ENCODE peak calls at places on chromosomes 3 and 15, in nine cellular contexts. S, E, L, C, W, O, A, U and N are unnamed samples.

GRCh38 chr15:80031841-80032240 is 27.6 kb upstream of the ZFAND6 start:
- DNase-seq in S (no peak), E (peak), L (no peak), C (no peak), W (no peak), O (peak), A (no peak), U (no peak), N (no peak)

GRCh38 chr3:100245932-100246331 is 14.9 kb upstream of the TBC1D23 start:
- DNase-seq in S (no peak), E (no peak), L (no peak), C (no peak), W (no peak), O (no peak), A (no peak), U (no peak), N (no peak)

GRCh38 chr3:37890522-37890921 is 28.8 kb downstream of the CTDSPL start:
- DNase-seq in S (no peak), E (no peak), L (no peak), C (no peak), W (no peak), O (no peak), A (no peak), U (no peak), N (no peak)

GRCh38 chr3:38265604-38266307 is at the start of gene SLC22A13:
- DNase-seq in S (no peak), E (no peak), L (no peak), C (no peak), W (no peak), O (no peak), A (no peak), U (no peak), N (no peak)

GRCh38 chr15:67820992-67821783 is 4.1 kb upstream of the SKOR1 start:
- DNase-seq in S (peak), E (peak), L (peak), C (peak), W (peak), O (peak), A (peak), U (no peak), N (no peak)

GRCh38 chr15:57920916-57921315 is 144.6 kb downstream of the ALDH1A2 start:
- DNase-seq in S (no peak), E (no peak), L (peak), C (no peak), W (no peak), O (no peak), A (no peak), U (peak), N (no peak)

GRCh38 chr3:13179181-13179580 is 106.0 kb upstream of the IQSEC1 start:
- DNase-seq in S (no peak), E (no peak), L (no peak), C (no peak), W (no peak), O (no peak), A (no peak), U (no peak), N (no peak)

GRCh38 chr15:82663186-82663600 is 16.0 kb upstream of the CPEB1 start:
- DNase-seq in S (peak), E (peak), L (peak), C (no peak), W (peak), O (no peak), A (peak), U (no peak), N (peak)

GRCh38 chr3:77328631-77329030 is 288.7 kb downstream of the ROBO2 start:
- DNase-seq in S (no peak), E (no peak), L (no peak), C (no peak), W (no peak), O (no peak), A (no peak), U (no peak), N (no peak)

GRCh38 chr3:67383379-67383778 is 271.0 kb downstream of the SUCLG2 start:
- DNase-seq in S (no peak), E (no peak), L (no peak), C (no peak), W (peak), O (no peak), A (no peak), U (no peak), N (no peak)

GRCh38 chr3:67381667-67382272 is 272.6 kb downstream of the SUCLG2 start:
- DNase-seq in S (peak), E (peak), L (peak), C (no peak), W (no peak), O (no peak), A (peak), U (peak), N (no peak)

GRCh38 chr3:67377299-67377698 is 277.1 kb downstream of the SUCLG2 start:
- DNase-seq in S (no peak), E (no peak), L (no peak), C (no peak), W (peak), O (no peak), A (no peak), U (peak), N (no peak)

GRCh38 chr3:67382551-67382950 is 271.9 kb downstream of the SUCLG2 start:
- DNase-seq in S (no peak), E (no peak), L (no peak), C (no peak), W (no peak), O (no peak), A (no peak), U (no peak), N (no peak)

GRCh38 chr3:67380118-67380517 is 274.3 kb downstream of the SUCLG2 start:
- DNase-seq in S (no peak), E (no peak), L (no peak), C (no peak), W (no peak), O (no peak), A (no peak), U (no peak), N (no peak)
- TF ChIP-seq CTCF in S (no peak), E (no peak), L (no peak), C (no peak), W (no peak), O (no peak), A (no peak), U (no peak), N (no peak)

GRCh38 chr15:73467758-73468157 is 24.8 kb downstream of the REC114 start:
- DNase-seq in S (no peak), E (no peak), L (no peak), C (no peak), W (no peak), O (no peak), A (no peak), U (no peak), N (no peak)

GRCh38 chr15:73460662-73461061 is 17.7 kb downstream of the REC114 start:
- DNase-seq in S (no peak), E (no peak), L (no peak), C (no peak), W (no peak), O (no peak), A (no peak), U (no peak), N (no peak)

DNA sequence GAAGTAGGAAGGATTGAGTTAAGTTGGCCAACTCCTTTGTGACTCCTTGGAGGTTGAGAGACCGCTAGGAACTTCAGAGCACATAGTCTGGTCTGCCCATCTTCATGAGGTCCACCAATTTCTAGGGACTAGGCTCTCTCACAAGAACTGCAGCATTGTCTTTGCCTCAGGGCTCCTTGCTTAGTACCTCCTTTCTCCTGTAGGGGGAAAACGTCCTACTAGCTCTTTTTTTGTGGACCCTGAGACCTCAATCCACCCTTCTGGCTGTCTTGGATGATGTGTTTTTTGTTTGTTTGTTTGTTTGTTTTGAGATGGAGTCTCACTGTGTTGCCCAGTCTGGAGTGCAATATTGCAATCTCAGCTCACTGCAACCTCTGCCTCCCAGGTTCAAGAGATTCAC is 21.6 kb downstream of the REC114 start:
- DNase-seq in S (no peak), E (no peak), L (no peak), C (no peak), W (peak), O (no peak), A (no peak), U (no peak), N (no peak)
- TF ChIP-seq CTCF in S (peak), E (no peak), L (peak), C (no peak), W (peak), O (no peak), A (no peak), U (peak), N (no peak)

GRCh38 chr3:44066806-44067205 is 174.9 kb upstream of the TOPAZ1 start:
- DNase-seq in S (no peak), E (no peak), L (no peak), C (no peak), W (no peak), O (no peak), A (no peak), U (no peak), N (no peak)

GRCh38 chr3:44067431-44067830 is 174.3 kb upstream of the TOPAZ1 start:
- DNase-seq in S (no peak), E (no peak), L (no peak), C (no peak), W (no peak), O (no peak), A (no peak), U (no peak), N (no peak)

GRCh38 chr3:44061961-44062360 is 179.7 kb upstream of the TOPAZ1 start:
- DNase-seq in S (no peak), E (no peak), L (no peak), C (no peak), W (peak), O (no peak), A (no peak), U (no peak), N (no peak)

GRCh38 chr3:44065741-44066140 is 175.9 kb upstream of the TOPAZ1 start:
- DNase-seq in S (no peak), E (no peak), L (no peak), C (no peak), W (peak), O (no peak), A (no peak), U (no peak), N (no peak)

DNA sequence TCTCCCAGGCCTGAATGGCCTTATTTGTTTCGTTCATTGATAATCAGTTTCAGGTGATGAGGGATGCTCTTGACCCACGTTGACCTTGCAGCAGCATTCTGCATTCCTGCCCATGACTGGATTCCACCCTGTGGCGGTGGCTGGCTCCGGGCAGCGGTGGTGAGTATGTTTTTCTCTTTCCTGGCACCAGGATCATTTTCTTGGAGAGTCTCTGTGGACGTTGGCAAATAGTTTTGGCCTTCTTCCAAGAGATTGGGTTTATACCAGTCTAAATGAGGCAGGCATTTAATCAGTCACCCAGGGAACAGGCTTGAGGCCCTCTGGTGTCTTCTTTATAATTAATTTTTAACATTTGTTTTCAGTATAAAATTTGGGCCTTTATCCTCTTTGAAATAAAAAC is 176.4 kb upstream of the TOPAZ1 start:
- DNase-seq in S (no peak), E (no peak), L (no peak), C (no peak), W (no peak), O (no peak), A (peak), U (no peak), N (no peak)
- TF ChIP-seq CTCF in S (no peak), E (no peak), L (no peak), C (no peak), W (no peak), O (no peak), A (no peak), U (no peak), N (no peak)

GRCh38 chr3:135077186-135077585 is 282.1 kb downstream of the EPHB1 start:
- DNase-seq in S (no peak), E (no peak), L (no peak), C (no peak), W (no peak), O (no peak), A (no peak), U (no peak), N (no peak)

GRCh38 chr3:135075157-135075556 is 280.1 kb downstream of the EPHB1 start:
- DNase-seq in S (no peak), E (no peak), L (no peak), C (no peak), W (no peak), O (no peak), A (no peak), U (no peak), N (no peak)

GRCh38 chr3:135081451-135082434 is 286.7 kb downstream of the EPHB1 start:
- DNase-seq in S (no peak), E (no peak), L (no peak), C (no peak), W (no peak), O (no peak), A (no peak), U (no peak), N (no peak)

GRCh38 chr3:135082706-135083105 is 287.6 kb downstream of the EPHB1 start:
- DNase-seq in S (no peak), E (no peak), L (no peak), C (no peak), W (no peak), O (no peak), A (no peak), U (no peak), N (no peak)

DNA sequence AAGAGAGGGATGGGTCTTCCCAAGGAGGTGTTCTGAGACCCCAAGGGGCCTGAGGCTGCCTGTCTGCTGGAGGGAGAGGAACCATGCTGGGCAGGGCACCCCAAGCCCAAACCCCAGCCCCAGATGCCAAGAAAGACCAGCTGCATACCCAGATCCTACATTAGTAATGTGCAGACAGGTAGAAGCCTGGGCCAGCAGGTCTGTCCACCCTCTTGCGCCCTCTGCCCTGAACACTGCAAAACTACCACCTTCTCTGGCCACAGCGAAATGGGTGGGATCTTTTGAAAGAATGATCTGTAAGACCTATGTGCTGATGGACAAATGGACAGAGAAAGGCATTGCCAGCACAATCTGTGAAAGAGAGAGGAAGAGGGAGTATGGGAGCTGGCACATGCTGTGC is 283.2 kb downstream of the EPHB1 start:
- DNase-seq in S (no peak), E (no peak), L (no peak), C (no peak), W (peak), O (no peak), A (no peak), U (no peak), N (no peak)
- TF ChIP-seq CTCF in S (no peak), E (no peak), L (no peak), C (no peak), W (peak), O (no peak), A (no peak), U (no peak), N (no peak)

GRCh38 chr15:60865507-60865906 is 363.6 kb downstream of the RORA start:
- DNase-seq in S (no peak), E (no peak), L (no peak), C (no peak), W (no peak), O (no peak), A (no peak), U (no peak), N (no peak)

GRCh38 chr15:60875681-60876080 is 353.4 kb downstream of the RORA start:
- DNase-seq in S (no peak), E (no peak), L (no peak), C (no peak), W (no peak), O (no peak), A (no peak), U (no peak), N (no peak)

GRCh38 chr15:60871152-60871551 is 357.9 kb downstream of the RORA start:
- DNase-seq in S (no peak), E (no peak), L (no peak), C (no peak), W (no peak), O (no peak), A (no peak), U (no peak), N (no peak)

GRCh38 chr15:60871731-60872130 is 357.4 kb downstream of the RORA start:
- DNase-seq in S (no peak), E (no peak), L (no peak), C (no peak), W (no peak), O (no peak), A (no peak), U (no peak), N (no peak)

GRCh38 chr15:60869851-60870250 is 359.3 kb downstream of the RORA start:
- DNase-seq in S (no peak), E (no peak), L (peak), C (no peak), W (no peak), O (no peak), A (no peak), U (no peak), N (no peak)
- TF ChIP-seq CTCF in S (no peak), E (no peak), L (no peak), C (no peak), W (no peak), O (no peak), A (no peak), U (no peak), N (no peak)

DNA sequence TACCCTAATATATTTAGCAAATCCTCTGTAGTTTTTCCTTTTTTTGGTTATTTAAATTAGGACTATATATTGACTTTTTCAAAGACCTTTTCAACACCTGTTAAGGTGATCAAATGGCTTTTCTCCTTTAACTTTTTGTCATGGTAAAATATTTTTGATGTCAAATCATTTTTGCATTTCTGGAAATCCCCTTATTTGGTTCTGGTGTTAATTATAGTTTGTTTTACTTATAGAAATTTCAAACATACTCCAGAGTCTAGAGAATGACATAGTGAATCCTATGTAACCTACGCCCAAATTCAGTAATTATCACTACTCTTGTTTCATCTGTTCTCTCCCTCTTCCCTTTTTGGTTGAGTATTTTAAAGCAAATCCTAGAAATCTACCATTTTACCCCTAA is 121.3 kb upstream of the TBL1XR1 start:
- DNase-seq in S (no peak), E (no peak), L (no peak), C (no peak), W (no peak), O (no peak), A (no peak), U (no peak), N (no peak)
- TF ChIP-seq CTCF in S (no peak), E (no peak), L (no peak), C (no peak), W (no peak), O (no peak), A (no peak), U (no peak), N (no peak)

GRCh38 chr3:52086939-52087675 is 30.7 kb upstream of the DUSP7 start:
- DNase-seq in S (no peak), E (peak), L (peak), C (peak), W (no peak), O (no peak), A (no peak), U (no peak), N (no peak)

GRCh38 chr3:52084216-52084945 is 28.0 kb upstream of the DUSP7 start:
- DNase-seq in S (no peak), E (no peak), L (no peak), C (no peak), W (no peak), O (no peak), A (no peak), U (no peak), N (no peak)

GRCh38 chr3:52084954-52085730 is 28.8 kb upstream of the DUSP7 start:
- DNase-seq in S (no peak), E (no peak), L (no peak), C (no peak), W (peak), O (no peak), A (no peak), U (no peak), N (no peak)

GRCh38 chr3:52086461-52086860 is 30.1 kb upstream of the DUSP7 start:
- DNase-seq in S (no peak), E (no peak), L (no peak), C (peak), W (no peak), O (no peak), A (no peak), U (no peak), N (no peak)

DNA sequence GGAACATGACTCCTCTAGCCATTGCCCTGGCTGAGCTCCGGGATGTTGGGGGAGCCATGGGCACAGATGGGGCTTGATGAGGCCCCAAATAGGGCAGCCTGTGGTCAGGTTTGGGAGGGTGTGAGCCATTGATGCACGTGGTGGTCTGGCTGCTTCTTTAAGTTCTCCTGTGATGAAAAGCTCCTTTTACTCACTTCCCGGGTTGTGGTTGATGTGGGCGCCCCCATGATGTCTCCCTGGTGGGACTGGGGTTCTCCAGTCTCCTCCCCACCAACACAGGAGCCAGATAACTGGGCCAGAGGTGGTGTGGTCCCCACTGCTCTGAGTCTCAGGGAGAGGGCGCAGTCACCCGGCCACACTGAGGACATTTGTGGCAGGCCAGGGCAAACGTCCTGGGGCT is 29.5 kb upstream of the DUSP7 start:
- DNase-seq in S (no peak), E (no peak), L (no peak), C (peak), W (no peak), O (no peak), A (no peak), U (no peak), N (no peak)
- TF ChIP-seq CTCF in S (no peak), E (no peak), L (no peak), C (no peak), W (no peak), O (no peak), A (no peak), U (no peak), N (no peak)

GRCh38 chr3:185270262-185270955 is 16.6 kb upstream of the EHHADH start:
- DNase-seq in S (peak), E (peak), L (peak), C (no peak), W (peak), O (no peak), A (no peak), U (peak), N (no peak)
- TF ChIP-seq CTCF in S (peak), E (no peak), L (peak), C (peak), W (peak), O (peak), A (no peak), U (peak), N (no peak)